ENCODE peak calls at places on chromosomes 6 and 20, in seven cellular contexts. A is mesenchymal stem cell, B is right cardiac atrium, C is astrocyte, N is Panc1, O is heart right ventricle, W is mesendoderm. V is an unnamed sample.

GRCh38 chr20:21174425-21175239 is 48.8 kb downstream of the KIZ start:
- DNase-seq in A (no peak), B (no peak), C (no peak), N (no peak), O (no peak), W (no peak), V (no peak)

GRCh38 chr6:38349795-38350194 is 289.9 kb downstream of the BTBD9 start:
- DNase-seq in A (peak; percentile 83), B (no peak), C (peak; percentile 96), N (no peak), O (no peak), W (peak; percentile 73), V (no peak)

GRCh38 chr20:56735087-56735642 is 106.1 kb downstream of the TFAP2C start:
- DNase-seq in A (no peak), B (no peak), C (no peak), N (no peak), O (no peak), W (no peak), V (no peak)

GRCh38 chr6:134516582-134516981 is 198.7 kb upstream of the SGK1 start:
- DNase-seq in A (no peak), B (no peak), C (no peak), N (no peak), O (no peak), W (no peak), V (no peak)

GRCh38 chr6:81105998-81106397 is 646.5 kb downstream of the TENT5A start:
- DNase-seq in A (no peak), B (no peak), C (no peak), N (no peak), O (no peak), W (peak; percentile 10), V (no peak)

GRCh38 chr6:124770784-124771183 is 191.5 kb upstream of the RNF217 start:
- DNase-seq in A (no peak), B (no peak), C (no peak), N (no peak), O (no peak), W (no peak), V (no peak)

GRCh38 chr6:72272958-72273357 is 348.9 kb upstream of the KCNQ5 start:
- DNase-seq in A (peak; percentile 6), B (no peak), C (peak; percentile 63), N (no peak), O (no peak), W (no peak), V (no peak)

GRCh38 chr20:20076297-20077065 is 24.1 kb downstream of the CFAP61 start:
- DNase-seq in A (peak; percentile 55), B (no peak), C (peak; percentile 36), N (no peak), O (no peak), W (no peak), V (no peak)

GRCh38 chr20:20407891-20408805 is 40.2 kb downstream of the INSM1 start:
- DNase-seq in A (peak; percentile 8), B (no peak), C (peak; percentile 41), N (peak; percentile 18), O (no peak), W (peak; percentile 58), V (no peak)

GRCh38 chr6:43742285-43742684 is 27.7 kb upstream of the VEGFA start:
- DNase-seq in A (no peak), B (no peak), C (no peak), N (no peak), O (no peak), W (no peak), V (peak; percentile 33)

GRCh38 chr6:112282217-112282616 is 27.9 kb upstream of the LAMA4 start:
- DNase-seq in A (peak; percentile 90), B (peak; percentile 63), C (peak; percentile 89), N (no peak), O (peak; percentile 77), W (peak; percentile 48), V (no peak)

GRCh38 chr6:21946298-21946783 is 350.5 kb downstream of the PRL start:
- DNase-seq in A (peak; percentile 91), B (no peak), C (peak; percentile 99), N (no peak), O (no peak), W (no peak), V (no peak)

GRCh38 chr6:46010270-46010669 is 5.4 kb downstream of the CLIC5 start:
- DNase-seq in A (no peak), B (no peak), C (no peak), N (no peak), O (no peak), W (no peak), V (no peak)

GRCh38 chr6:46011241-46012085 is 4.2 kb downstream of the CLIC5 start:
- DNase-seq in A (peak; percentile 33), B (peak; percentile 18), C (no peak), N (no peak), O (no peak), W (no peak), V (no peak)

GRCh38 chr6:46014054-46014453 is 1.6 kb downstream of the CLIC5 start:
- DNase-seq in A (no peak), B (no peak), C (no peak), N (no peak), O (no peak), W (no peak), V (no peak)

GRCh38 chr6:46013639-46014038 is 2.0 kb downstream of the CLIC5 start:
- DNase-seq in A (no peak), B (no peak), C (no peak), N (no peak), O (no peak), W (peak; percentile 6), V (no peak)

DNA sequence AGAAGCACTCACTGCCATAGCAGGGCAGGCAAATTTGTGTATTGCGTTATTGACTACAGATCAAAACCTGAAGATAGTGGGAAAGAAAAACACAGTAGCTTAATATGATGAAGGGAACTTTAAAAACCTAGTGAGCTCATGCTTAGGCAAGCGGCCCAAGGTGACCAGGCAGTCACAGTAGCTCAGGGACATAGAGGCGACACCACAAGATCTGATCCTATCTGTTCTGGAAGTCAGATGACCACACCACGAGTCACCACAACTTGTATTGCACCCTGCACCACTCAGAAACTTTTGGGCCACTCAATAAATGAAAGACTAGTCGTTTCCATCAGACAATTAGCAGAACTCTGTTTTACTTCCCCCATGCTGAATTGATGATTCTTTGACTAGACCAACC is 4.9 kb downstream of the CLIC5 start:
- DNase-seq in A (no peak), B (no peak), C (no peak), N (no peak), O (peak; percentile 47), W (no peak), V (no peak)
- H3K4me3 ChIP-seq in A (no peak overlapping the region), B (no peak overlapping the region), C (no peak overlapping the region), N (no peak overlapping the region), O (no peak overlapping the region), W (no peak overlapping the region), V (no peak overlapping the region)

GRCh38 chr6:32112436-32112980 is 3.4 kb upstream of the TNXB start:
- DNase-seq in A (peak; percentile 56), B (peak; percentile 71), C (no peak), N (no peak), O (peak; percentile 58), W (no peak), V (no peak)

GRCh38 chr6:32109765-32110160 is 625 bp upstream of the TNXB start:
- DNase-seq in A (no peak), B (no peak), C (no peak), N (no peak), O (no peak), W (no peak), V (no peak)

GRCh38 chr6:32110632-32111031 is 1.5 kb upstream of the TNXB start:
- DNase-seq in A (no peak), B (peak; percentile 62), C (no peak), N (no peak), O (peak; percentile 46), W (no peak), V (no peak)

GRCh38 chr6:32113386-32114352 is 4.5 kb upstream of the TNXB start:
- DNase-seq in A (peak; percentile 99), B (peak; percentile 93), C (peak; percentile 69), N (no peak), O (peak; percentile 89), W (peak; percentile 96), V (peak; percentile 97)

DNA sequence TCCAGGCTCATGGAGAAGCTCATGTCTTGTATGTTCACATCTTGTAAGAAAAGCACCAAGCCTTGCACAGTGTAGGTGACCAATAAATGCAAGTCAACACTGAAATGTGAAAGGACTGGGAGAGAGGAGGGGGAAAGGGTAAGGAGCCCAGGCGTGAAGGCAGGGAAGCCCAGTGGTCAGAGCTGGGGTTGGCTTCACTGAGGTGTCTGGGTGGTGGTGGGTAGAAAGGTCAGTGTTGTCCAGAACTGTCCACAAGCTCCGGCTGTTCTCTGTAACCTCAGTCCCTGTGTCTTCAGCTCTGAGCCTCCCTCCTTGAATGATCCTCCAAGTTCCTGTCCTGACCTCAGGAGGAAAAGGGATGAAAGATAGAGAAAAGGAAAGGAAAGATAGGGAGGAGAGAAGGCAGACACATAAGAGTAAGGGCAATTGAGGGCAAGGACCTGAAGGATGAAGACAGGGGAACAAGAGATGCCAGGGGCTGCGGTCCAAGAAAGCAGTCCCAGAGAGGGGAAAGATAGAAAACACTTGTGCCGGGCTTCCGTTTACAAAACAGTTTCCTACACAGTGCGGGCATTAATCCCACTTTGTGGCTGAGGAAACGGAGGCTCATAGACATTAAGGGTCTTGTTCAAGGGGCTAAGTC is 2.4 kb upstream of the TNXB start:
- DNase-seq in A (no peak), B (peak; percentile 69), C (no peak), N (no peak), O (no peak), W (no peak), V (no peak)
- H3K27ac ChIP-seq in A (no peak overlapping the region), B (peak overlapping the region; percentile 49), C (no peak overlapping the region), N (no peak overlapping the region), O (peak overlapping the region; percentile 36), W (no peak overlapping the region), V (peak overlapping the region; percentile 89)

GRCh38 chr6:1382331-1382882 is 7.0 kb upstream of the FOXF2 start:
- DNase-seq in A (no peak), B (no peak), C (no peak), N (no peak), O (no peak), W (peak; percentile 69), V (peak; percentile 56)

GRCh38 chr6:1385129-1386042 is 4.0 kb upstream of the FOXF2 start:
- DNase-seq in A (no peak), B (no peak), C (no peak), N (no peak), O (no peak), W (peak; percentile 63), V (no peak)

GRCh38 chr6:1382883-1383728 is 6.3 kb upstream of the FOXF2 start:
- DNase-seq in A (no peak), B (no peak), C (no peak), N (no peak), O (no peak), W (peak; percentile 72), V (no peak)

GRCh38 chr6:1384549-1385128 is 4.7 kb upstream of the FOXF2 start:
- DNase-seq in A (no peak), B (no peak), C (no peak), N (no peak), O (no peak), W (no peak), V (no peak)

GRCh38 chr6:1383729-1384548 is 5.4 kb upstream of the FOXF2 start:
- DNase-seq in A (no peak), B (no peak), C (no peak), N (no peak), O (no peak), W (no peak), V (no peak)
- H3K4me3 ChIP-seq in A (no peak overlapping the region), B (no peak overlapping the region), C (no peak overlapping the region), N (no peak overlapping the region), O (no peak overlapping the region), W (no peak overlapping the region), V (peak overlapping the region; percentile 13)

DNA sequence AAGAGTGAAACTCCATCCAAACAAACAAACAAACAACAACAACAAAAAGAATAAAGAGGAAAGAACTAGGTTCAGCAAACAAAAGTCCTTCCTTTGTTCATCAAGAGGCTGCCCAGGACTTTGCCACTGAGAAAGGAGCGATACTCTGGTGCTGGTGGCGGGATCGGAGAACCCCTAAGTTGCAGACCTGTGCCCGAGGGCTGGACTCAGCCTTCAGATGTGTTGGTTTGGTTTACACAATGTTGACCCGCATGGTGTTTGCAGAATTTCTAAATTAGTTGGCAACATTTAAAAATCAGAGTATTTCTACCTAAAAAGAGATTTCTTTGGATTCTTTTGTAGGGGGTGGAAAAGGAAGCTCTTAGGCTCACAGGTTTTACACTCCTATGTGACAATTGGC is 42.5 kb downstream of the TRAM2 start:
- DNase-seq in A (no peak), B (no peak), C (no peak), N (no peak), O (no peak), W (no peak), V (no peak)
- H3K27ac ChIP-seq in A (no peak overlapping the region), B (no peak overlapping the region), C (no peak overlapping the region), N (no peak overlapping the region), O (no peak overlapping the region), W (no peak overlapping the region), V (no peak overlapping the region)

V was measured in coronary artery.